ENCODE peak calls at places on chromosomes 11 and 22, in five cellular contexts. O is GM23338, A is OCI-LY7, V is PC-9, B is GM23248. K is an unnamed sample.

GRCh38 chr22:17576475-17576874 is 13.2 kb downstream of the SLC25A18 start:
- DNase-seq in V (peak; percentile 94), O (peak; percentile 51), A (no peak), B (peak; percentile 99), K (no peak)

GRCh38 chr22:46946383-46946965 is 184.0 kb downstream of the TBC1D22A start:
- DNase-seq in A (no peak), V (no peak), O (no peak), B (no peak), K (no peak)

GRCh38 chr11:70389191-70389590 is 9.1 kb upstream of the CTTN start:
- DNase-seq in A (no peak), V (no peak), O (no peak), B (no peak), K (no peak)

GRCh38 chr11:116373545-116373944 is 399.2 kb downstream of the BUD13 start:
- DNase-seq in B (no peak), V (no peak), O (no peak), A (no peak), K (no peak)

GRCh38 chr11:17931595-17931994 is 81.3 kb downstream of the SERGEF start:
- DNase-seq in A (no peak), V (no peak), O (peak; percentile 80), B (no peak), K (no peak)

GRCh38 chr11:86990520-86990919 is 35.3 kb upstream of the FZD4 start:
- DNase-seq in A (no peak), B (peak; percentile 63), V (peak; percentile 46), O (peak; percentile 81), K (peak; percentile 29)

GRCh38 chr11:45964911-45965389 is 42.5 kb downstream of the LARGE2 start:
- DNase-seq in A (peak; percentile 71), O (peak; percentile 89), B (peak; percentile 84), V (peak; percentile 54), K (peak; percentile 87)

GRCh38 chr11:8533332-8533731 is 60.7 kb downstream of the STK33 start:
- DNase-seq in O (no peak), V (no peak), A (no peak), B (no peak), K (no peak)

GRCh38 chr22:23386822-23387580 is 193.1 kb downstream of the IGLL1 start:
- DNase-seq in A (no peak), V (no peak), B (no peak), O (no peak), K (no peak)

GRCh38 chr22:23233746-23234408 is 53.6 kb downstream of the BCR start:
- DNase-seq in B (peak; percentile 81), V (no peak), O (no peak), A (no peak), K (peak; percentile 52)

GRCh38 chr11:45250035-45250693 is 36.0 kb downstream of the SYT13 start:
- DNase-seq in A (peak; percentile 12), V (no peak), O (no peak), B (no peak), K (no peak)

GRCh38 chr11:92224394-92225205 is at the start of gene FAT3:
- DNase-seq in B (peak; percentile 65), O (peak; percentile 81), V (no peak), A (no peak), K (peak; percentile 77)

DNA sequence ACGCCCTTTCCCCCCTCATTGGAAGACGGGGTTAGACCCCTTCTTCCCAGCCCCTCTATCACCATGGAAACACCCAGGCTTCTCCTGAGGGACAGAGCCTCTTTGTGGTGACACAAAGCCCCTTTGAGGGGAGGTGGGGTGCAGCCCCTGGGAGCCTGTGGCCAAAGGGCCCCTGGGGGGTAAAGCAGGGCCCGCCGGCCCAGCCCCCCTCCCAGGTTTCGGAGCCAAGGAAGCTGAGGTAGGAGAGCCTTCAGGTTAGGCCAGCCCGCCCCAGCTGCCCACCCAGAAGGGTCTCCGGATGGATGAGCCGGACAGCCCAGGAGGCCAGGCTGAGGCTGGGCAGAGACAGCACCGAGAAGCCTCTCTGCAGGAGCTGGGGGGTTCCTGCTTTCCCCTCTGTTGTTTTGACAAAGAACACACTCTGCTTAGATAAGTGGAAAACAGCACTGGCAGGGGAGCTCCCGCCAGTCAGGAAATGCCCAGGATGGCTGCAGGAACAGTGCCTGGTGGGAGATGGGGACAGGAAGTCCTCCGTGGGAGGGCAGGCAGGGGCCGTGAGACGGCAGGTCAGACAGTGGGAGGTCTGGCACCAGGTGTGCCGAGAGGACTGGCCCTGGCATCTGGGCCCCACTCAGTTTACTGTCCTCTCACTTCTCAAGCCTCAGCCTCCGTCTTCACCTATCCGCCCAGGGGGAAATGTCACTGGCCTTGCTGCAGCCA is 18.2 kb downstream of the ARVCF start:
- DNase-seq in O (no peak), B (no peak), A (no peak), V (no peak), K (no peak)
- H3K4me1 ChIP-seq in O (peaks cover 17% of the 10 kb centered on the region), B (no peaks in the 10 kb centered on the region), A (no peaks in the 10 kb centered on the region), V (no peaks in the 10 kb centered on the region), K (peaks cover 12% of the 10 kb centered on the region)

GRCh38 chr22:36846271-36846670 is 14.5 kb upstream of the NCF4 start:
- DNase-seq in A (no peak), B (no peak), V (no peak), O (no peak), K (no peak)

GRCh38 chr22:36852056-36852973 is 8.5 kb upstream of the NCF4 start:
- DNase-seq in O (no peak), A (no peak), B (no peak), V (no peak), K (no peak)

GRCh38 chr22:36850016-36850415 is 10.8 kb upstream of the NCF4 start:
- DNase-seq in A (no peak), B (no peak), V (no peak), O (no peak), K (no peak)

GRCh38 chr22:36850682-36851081 is 10.1 kb upstream of the NCF4 start:
- DNase-seq in A (no peak), V (no peak), O (no peak), B (no peak), K (no peak)

GRCh38 chr22:36846949-36847348 is 13.9 kb upstream of the NCF4 start:
- DNase-seq in O (no peak), V (no peak), B (no peak), A (no peak), K (no peak)
- H3K9me2 ChIP-seq in O (no peaks in the 10 kb centered on the region), V (no peaks in the 10 kb centered on the region), B (no peaks in the 10 kb centered on the region), A (no peaks in the 10 kb centered on the region), K (no peaks in the 10 kb centered on the region)

GRCh38 chr11:47518212-47518959 is 34.5 kb downstream of the CELF1 start:
- DNase-seq in A (no peak), O (no peak), B (no peak), V (no peak), K (no peak)

GRCh38 chr11:47527186-47527585 is 25.7 kb downstream of the CELF1 start:
- DNase-seq in A (no peak), O (no peak), B (no peak), V (no peak), K (no peak)

GRCh38 chr11:47524200-47524874 is 28.6 kb downstream of the CELF1 start:
- DNase-seq in B (peak; percentile 25), A (no peak), V (no peak), O (no peak), K (peak; percentile 23)

GRCh38 chr11:47523491-47524199 is 29.3 kb downstream of the CELF1 start:
- DNase-seq in V (peak; percentile 44), O (no peak), B (peak; percentile 84), A (no peak), K (peak; percentile 71)
- H3K4me1 ChIP-seq in V (peaks cover 30% of the 10 kb centered on the region), O (peaks cover 46% of the 10 kb centered on the region), B (peaks cover 30% of the 10 kb centered on the region), A (peaks cover 32% of the 10 kb centered on the region), K (peaks cover 29% of the 10 kb centered on the region)

GRCh38 chr22:48422900-48423480 is 1404.7 kb downstream of the BRD1 start:
- DNase-seq in V (no peak), A (no peak), O (no peak), B (no peak), K (no peak)
- H3K9me2 ChIP-seq in V (no peaks in the 10 kb centered on the region), A (no peaks in the 10 kb centered on the region), O (no peaks in the 10 kb centered on the region), B (no peaks in the 10 kb centered on the region), K (no peaks in the 10 kb centered on the region)

DNA sequence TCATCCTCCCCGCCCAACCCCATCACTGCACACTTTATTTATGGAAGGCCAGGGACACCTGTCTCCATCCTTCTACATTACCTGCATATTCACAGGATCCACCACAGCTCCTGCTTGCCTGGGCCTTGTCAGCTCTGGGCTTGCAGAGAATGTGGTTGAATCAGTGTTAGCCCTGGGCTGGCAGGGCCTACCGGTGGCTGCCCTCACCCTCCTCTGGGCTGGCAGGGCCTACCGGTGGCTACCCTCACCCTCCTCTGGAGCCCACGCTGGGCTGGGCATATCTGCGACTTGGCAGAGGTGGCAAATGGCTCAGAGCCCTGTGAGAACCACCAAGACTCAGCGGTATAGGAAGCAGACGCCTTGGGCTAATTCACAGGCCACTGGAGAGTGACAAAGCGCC is 300.9 kb downstream of the NTM start:
- DNase-seq in O (no peak), B (no peak), A (no peak), V (no peak), K (no peak)
- H3K4me1 ChIP-seq in O (peaks cover 4% of the 10 kb centered on the region), B (peaks cover 50% of the 10 kb centered on the region), A (peaks cover 4% of the 10 kb centered on the region), V (no peaks in the 10 kb centered on the region), K (no peaks in the 10 kb centered on the region)

GRCh38 chr11:20621679-20622078 is 22.3 kb downstream of the SLC6A5 start:
- DNase-seq in V (no peak), A (no peak), B (no peak), O (peak; percentile 55), K (no peak)
- H3K9me2 ChIP-seq in V (no peaks in the 10 kb centered on the region), A (no peaks in the 10 kb centered on the region), B (no peaks in the 10 kb centered on the region), O (peaks cover 3% of the 10 kb centered on the region), K (no peaks in the 10 kb centered on the region)

GRCh38 chr11:61976813-61977475 is 9.5 kb upstream of the FTH1 start:
- DNase-seq in V (peak; percentile 11), O (no peak), B (no peak), A (no peak), K (no peak)
- H3K4me1 ChIP-seq in V (peaks cover 90% of the 10 kb centered on the region), O (peaks cover 14% of the 10 kb centered on the region), B (peaks cover 30% of the 10 kb centered on the region), A (peaks cover 13% of the 10 kb centered on the region), K (peaks cover 62% of the 10 kb centered on the region)

GRCh38 chr22:42180349-42180842 is 49.8 kb upstream of the CYP2D6 start:
- DNase-seq in A (no peak), V (no peak), O (no peak), B (peak; percentile 66), K (peak; percentile 66)
- H3K9me2 ChIP-seq in A (no peaks in the 10 kb centered on the region), V (no peaks in the 10 kb centered on the region), O (no peaks in the 10 kb centered on the region), B (no peaks in the 10 kb centered on the region), K (no peaks in the 10 kb centered on the region)

GRCh38 chr11:10327254-10327653 is 22.4 kb downstream of the ADM start:
- DNase-seq in B (peak; percentile 24), V (no peak), O (no peak), A (no peak), K (no peak)
- H3K4me1 ChIP-seq in B (peaks cover 89% of the 10 kb centered on the region), V (peaks cover 55% of the 10 kb centered on the region), O (peaks cover 19% of the 10 kb centered on the region), A (peaks cover 8% of the 10 kb centered on the region), K (peaks cover 56% of the 10 kb centered on the region)

K was measured in hepatocyte.